ENCODE peak calls at places on chromosomes 13 and 19, in four cellular contexts. J, U, E and O are unnamed samples.

GRCh38 chr19:3061214-3062161 is 807 bp downstream of the TLE5 start:
- DNase-seq in J (peak), U (no peak), E (no peak), O (no peak)

GRCh38 chr19:12913011-12913561 is 6.0 kb downstream of the SYCE2 start:
- DNase-seq in J (peak), U (no peak), E (peak), O (no peak)

GRCh38 chr19:45630463-45630862 is 8.7 kb downstream of the EML2 start:
- DNase-seq in J (no peak), U (peak), E (no peak), O (no peak)

GRCh38 chr19:40403262-40403984 is 9.8 kb downstream of the PRX start:
- DNase-seq in J (peak), U (peak), E (peak), O (peak)

GRCh38 chr13:95704510-95704909 is 27.6 kb downstream of the DNAJC3 start:
- DNase-seq in J (no peak), U (no peak), E (no peak), O (no peak)

GRCh38 chr19:33193864-33194362 is at the start of gene LRP3:
- DNase-seq in J (peak), U (no peak), E (no peak), O (peak)

GRCh38 chr19:41480336-41480735 is 37.4 kb downstream of the ERICH4 start:
- DNase-seq in J (no peak), U (no peak), E (no peak), O (no peak)

GRCh38 chr13:97338571-97338970 is 95.4 kb upstream of the RAP2A start:
- DNase-seq in J (no peak), U (no peak), E (no peak), O (no peak)

GRCh38 chr19:55386515-55386947 is 799 bp downstream of the RPL28 start:
- DNase-seq in J (no peak), U (no peak), E (no peak), O (no peak)

GRCh38 chr13:78603240-78603947 is at the start of gene POU4F1:
- DNase-seq in J (peak), U (no peak), E (no peak), O (no peak)

GRCh38 chr19:2167896-2168618 is 4.3 kb downstream of the DOT1L start:
- DNase-seq in J (peak), U (no peak), E (peak), O (no peak)

GRCh38 chr13:95552539-95553270 is at the start of gene CLDN10:
- DNase-seq in J (peak), U (no peak), E (no peak), O (peak)

GRCh38 chr19:45130888-45131615 is 29.7 kb downstream of the NKPD1 start:
- DNase-seq in J (no peak), U (no peak), E (no peak), O (no peak)

GRCh38 chr13:70505809-70506208 is 397.6 kb upstream of the KLHL1 start:
- DNase-seq in J (no peak), U (no peak), E (no peak), O (no peak)

GRCh38 chr19:13016628-13017305 is 21.5 kb downstream of the NFIX start:
- DNase-seq in J (no peak), U (no peak), E (no peak), O (no peak)

GRCh38 chr13:27006519-27007161 is 165.0 kb downstream of the USP12 start:
- DNase-seq in J (peak), U (no peak), E (no peak), O (no peak)

GRCh38 chr19:32302778-32303177 is 42.6 kb upstream of the ZNF507 start:
- DNase-seq in J (no peak), U (no peak), E (no peak), O (no peak)

GRCh38 chr13:27403252-27403678 is 21.2 kb upstream of the GTF3A start:
- DNase-seq in J (no peak), U (peak), E (no peak), O (no peak)

GRCh38 chr13:99656092-99656745 is 154.9 kb downstream of the TM9SF2 start:
- DNase-seq in J (peak), U (no peak), E (peak), O (peak)

GRCh38 chr13:109274188-109274821 is 512.1 kb downstream of the IRS2 start:
- DNase-seq in J (no peak), U (no peak), E (no peak), O (no peak)

GRCh38 chr13:113209880-113210421 is 538 bp downstream of the CUL4A start:
- DNase-seq in J (peak), U (no peak), E (no peak), O (peak)
- TF ChIP-seq CTCF in J (no peak), U (no peak), E (peak), O (no peak)

DNA sequence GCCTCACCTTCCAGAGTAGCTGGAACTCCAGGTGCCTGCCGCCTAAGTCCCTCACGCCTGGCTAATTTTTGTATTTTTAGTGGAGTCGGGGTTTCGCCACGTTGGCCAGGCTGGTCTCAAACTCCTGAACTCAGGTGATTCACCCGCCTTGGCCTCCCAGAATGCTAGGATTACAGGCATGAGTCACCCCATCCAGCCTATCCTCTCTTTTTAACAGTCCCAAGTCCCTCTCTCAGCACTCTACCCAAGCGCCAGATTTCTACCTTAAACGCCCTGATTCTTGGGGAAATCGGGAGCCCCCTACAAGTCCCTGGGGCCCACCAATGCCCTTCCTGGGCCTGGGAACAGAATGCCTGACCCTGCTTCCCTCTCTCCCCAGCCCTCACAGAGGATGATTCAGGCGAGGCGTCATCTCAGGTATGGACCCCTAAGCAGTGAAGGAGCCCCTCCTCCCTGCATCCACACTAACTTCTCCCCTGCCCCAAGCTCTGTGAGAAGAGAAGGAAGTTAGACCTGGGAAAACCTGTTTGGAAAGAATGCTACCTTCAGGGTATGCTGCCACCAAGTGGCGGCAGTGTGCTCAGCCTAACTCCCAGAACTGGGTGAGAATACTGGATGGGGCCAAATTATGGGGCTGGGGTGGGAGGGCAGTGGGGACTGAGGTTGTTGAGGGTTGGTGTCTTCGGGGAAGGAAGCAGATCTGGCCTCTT is 20.8 kb upstream of the EBI3 start:
- DNase-seq in J (peak), U (no peak), E (no peak), O (no peak)
- TF ChIP-seq CTCF in J (no peak), U (peak), E (no peak), O (no peak)

GRCh38 chr19:35231956-35232746 is 3.6 kb upstream of the FAM187B start:
- DNase-seq in J (no peak), U (no peak), E (no peak), O (no peak)

GRCh38 chr19:35241417-35241816 is 7.4 kb upstream of the LSR start:
- DNase-seq in J (no peak), U (no peak), E (no peak), O (no peak)

GRCh38 chr19:35240322-35240721 is 8.5 kb upstream of the LSR start:
- DNase-seq in J (peak), U (no peak), E (no peak), O (no peak)

GRCh38 chr19:35232912-35233311 is 4.4 kb upstream of the FAM187B start:
- DNase-seq in J (no peak), U (no peak), E (no peak), O (no peak)

DNA sequence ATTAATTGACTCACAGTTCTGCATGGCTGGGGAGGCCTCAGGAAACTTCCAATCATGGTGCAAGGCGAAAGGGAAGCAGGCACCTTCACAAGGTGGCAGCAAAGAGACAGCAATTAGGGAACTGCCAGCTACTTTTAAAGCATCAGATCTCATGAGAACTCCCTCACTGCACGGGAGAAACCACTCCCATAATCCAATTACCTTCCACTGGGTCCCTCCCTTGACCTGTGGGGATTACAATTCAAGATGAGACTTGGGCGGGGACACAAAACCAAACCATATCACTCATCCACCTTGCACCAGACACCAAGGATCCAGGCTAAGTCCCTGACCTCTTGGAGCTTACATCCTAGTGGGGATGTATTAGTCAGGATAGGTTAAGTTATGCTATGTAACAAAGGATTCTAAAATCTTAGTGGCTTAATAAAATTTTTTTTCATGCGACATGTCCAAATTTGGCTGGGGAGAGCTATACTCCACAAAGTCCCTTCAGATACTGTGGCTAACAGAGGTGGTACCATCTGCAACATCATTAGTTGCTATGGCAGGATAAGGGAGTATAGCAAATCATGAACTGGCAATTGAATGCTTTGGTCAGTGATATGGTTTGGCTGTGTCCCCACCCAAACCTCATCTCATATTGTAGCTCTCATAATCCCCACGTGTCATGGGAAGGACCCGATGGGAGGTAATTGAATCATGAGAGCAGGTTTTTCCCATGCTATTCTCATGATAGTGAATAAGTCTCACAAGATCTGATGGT is 8.3 kb upstream of the FAM187B start:
- DNase-seq in J (no peak), U (no peak), E (no peak), O (no peak)
- TF ChIP-seq CTCF in J (no peak), U (no peak), E (no peak), O (no peak)

GRCh38 chr13:102940143-102940542 is 94.3 kb downstream of the ERCC5 start:
- DNase-seq in J (no peak), U (no peak), E (no peak), O (no peak)
- TF ChIP-seq CTCF in J (no peak), U (no peak), E (no peak), O (no peak)

GRCh38 chr19:8585894-8586750 is 8.9 kb upstream of the MYO1F start:
- DNase-seq in J (peak), U (no peak), E (no peak), O (peak)
- TF ChIP-seq CTCF in J (peak), U (peak), E (no peak), O (peak)